ENCODE peak calls at places on chromosomes 5 and 9, in four cellular contexts. L is activated naive CD4-positive, alpha-beta T cell treated with Interleukin-2 at 50 U/mL for 16 hours; O is CD8-positive, alpha-beta T cell; D is hippocampal formation. Q is an unnamed sample.

GRCh38 chr5:112316006-112316405 is 103.1 kb downstream of the EPB41L4A start:
- DNase-seq in L (no peak), O (no peak), D (no peak), Q (no peak)

GRCh38 chr9:76218868-76219462 is 175.3 kb downstream of the RFK start:
- DNase-seq in L (no peak), O (no peak), D (no peak), Q (no peak)

GRCh38 chr9:124743686-124744348 is 27.3 kb downstream of the NR6A1 start:
- DNase-seq in L (no peak), O (no peak), D (no peak), Q (no peak)

GRCh38 chr9:127264462-127265040 is at the start of gene GARNL3:
- DNase-seq in L (no peak), O (no peak), D (no peak), Q (no peak)

GRCh38 chr5:37834542-37835399 is 5.1 kb downstream of the GDNF start:
- DNase-seq in L (no peak), O (no peak), D (no peak), Q (no peak)

GRCh38 chr5:77211013-77211690 is 672 bp downstream of the PDE8B start:
- DNase-seq in L (no peak), O (no peak), D (peak), Q (no peak)

GRCh38 chr9:74951725-74952151 is 974 bp downstream of the C9orf40 start:
- DNase-seq in L (peak), O (peak), D (peak), Q (peak)

GRCh38 chr5:42057254-42057690 is 132.2 kb downstream of the FBXO4 start:
- DNase-seq in L (peak), O (peak), D (peak), Q (peak)

GRCh38 chr9:120856700-120857099 is 14.0 kb upstream of the PSMD5 start:
- DNase-seq in L (no peak), O (no peak), D (no peak), Q (no peak)

GRCh38 chr5:38598994-38599611 is 42.7 kb upstream of the LIFR start:
- DNase-seq in L (no peak), O (no peak), D (no peak), Q (no peak)

Q was measured in activated T-helper 2 cell treated with anti-CD3 and anti-CD28 coated beads, Interferon-gamma antibody, Interleukin-2, Interleukin-4, amounts not matched to agents 10 μg/mL and 5 μg/mL and 100 μg/mL, durations not matched to agents 14 hours and 24 hours and 36 hours.